ENCODE peak calls at places on chromosome 4, in five cellular contexts. One of them, this sample, is unnamed.

GRCh38 chr4:140243345-140243753 is 89.4 kb upstream of the MAML3 start:
- DNase-seq in PC-3: peak; percentile 75
- DNase-seq in fibroblast of lung: no peak
- DNase-seq in neural progenitor cell: peak; percentile 41
- DNase-seq in astrocyte: no peak
- DNase-seq in this sample: no peak

GRCh38 chr4:98686847-98687246 is 28.4 kb upstream of the TSPAN5 start:
- DNase-seq in PC-3: no peak
- DNase-seq in neural progenitor cell: no peak
- DNase-seq in fibroblast of lung: no peak
- DNase-seq in astrocyte: no peak
- DNase-seq in this sample: no peak

GRCh38 chr4:156137971-156138581 is 184.4 kb upstream of the CTSO start:
- DNase-seq in fibroblast of lung: no peak
- DNase-seq in astrocyte: no peak
- DNase-seq in PC-3: no peak
- DNase-seq in neural progenitor cell: peak; percentile 72
- DNase-seq in this sample: no peak

GRCh38 chr4:105605493-105605892 is 53.1 kb downstream of the ARHGEF38 start:
- DNase-seq in neural progenitor cell: no peak
- DNase-seq in fibroblast of lung: peak; percentile 82
- DNase-seq in PC-3: peak; percentile 9
- DNase-seq in astrocyte: peak; percentile 75
- DNase-seq in this sample: no peak

GRCh38 chr4:78671812-78672440 is 104.2 kb upstream of the BMP2K start:
- DNase-seq in PC-3: no peak
- DNase-seq in astrocyte: no peak
- DNase-seq in fibroblast of lung: no peak
- DNase-seq in neural progenitor cell: no peak
- DNase-seq in this sample: no peak

GRCh38 chr4:45679411-45679810 is 444.4 kb downstream of the GABRG1 start:
- DNase-seq in fibroblast of lung: no peak
- DNase-seq in PC-3: no peak
- DNase-seq in astrocyte: no peak
- DNase-seq in neural progenitor cell: no peak
- DNase-seq in this sample: no peak

GRCh38 chr4:103199009-103199408 is 866 bp upstream of the CENPE start:
- DNase-seq in PC-3: no peak
- DNase-seq in astrocyte: no peak
- DNase-seq in neural progenitor cell: no peak
- DNase-seq in fibroblast of lung: no peak
- DNase-seq in this sample: no peak

GRCh38 chr4:83974111-83974789 is 438.3 kb downstream of the GPAT3 start:
- DNase-seq in fibroblast of lung: no peak
- DNase-seq in PC-3: peak; percentile 76
- DNase-seq in astrocyte: no peak
- DNase-seq in neural progenitor cell: no peak
- DNase-seq in this sample: peak; percentile 66

GRCh38 chr4:108814327-108814726 is 51.5 kb upstream of the ETNPPL start:
- DNase-seq in neural progenitor cell: no peak
- DNase-seq in astrocyte: no peak
- DNase-seq in PC-3: no peak
- DNase-seq in fibroblast of lung: no peak
- DNase-seq in this sample: no peak

GRCh38 chr4:113758361-113758760 is 3.2 kb downstream of the CAMK2D start:
- DNase-seq in fibroblast of lung: no peak
- DNase-seq in PC-3: peak; percentile 42
- DNase-seq in astrocyte: peak; percentile 82
- DNase-seq in neural progenitor cell: no peak
- DNase-seq in this sample: no peak

GRCh38 chr4:15906024-15906443 is 32.5 kb downstream of the FGFBP1 start:
- DNase-seq in astrocyte: peak; percentile 68
- DNase-seq in neural progenitor cell: peak; percentile 39
- DNase-seq in fibroblast of lung: no peak
- DNase-seq in PC-3: peak; percentile 96
- DNase-seq in this sample: peak; percentile 96

GRCh38 chr4:94208268-94208667 is 603 bp downstream of the SMARCAD1 start:
- DNase-seq in PC-3: no peak
- DNase-seq in astrocyte: no peak
- DNase-seq in neural progenitor cell: no peak
- DNase-seq in fibroblast of lung: peak; percentile 6
- DNase-seq in this sample: no peak

GRCh38 chr4:26296514-26296913 is 24.3 kb upstream of the RBPJ start:
- DNase-seq in fibroblast of lung: no peak
- DNase-seq in PC-3: no peak
- DNase-seq in astrocyte: no peak
- DNase-seq in neural progenitor cell: no peak
- DNase-seq in this sample: no peak

GRCh38 chr4:83831588-83831987 is 295.7 kb downstream of the GPAT3 start:
- DNase-seq in neural progenitor cell: no peak
- DNase-seq in astrocyte: peak; percentile 37
- DNase-seq in fibroblast of lung: no peak
- DNase-seq in PC-3: no peak
- DNase-seq in this sample: no peak

GRCh38 chr4:139154952-139155557 is 22.0 kb downstream of the ELF2 start:
- DNase-seq in fibroblast of lung: no peak
- DNase-seq in astrocyte: no peak
- DNase-seq in PC-3: no peak
- DNase-seq in neural progenitor cell: no peak
- DNase-seq in this sample: no peak

GRCh38 chr4:105232374-105232773 is 85.7 kb downstream of the TET2 start:
- DNase-seq in neural progenitor cell: no peak
- DNase-seq in PC-3: no peak
- DNase-seq in fibroblast of lung: no peak
- DNase-seq in astrocyte: no peak
- DNase-seq in this sample: no peak

GRCh38 chr4:119207051-119207450 is 5.5 kb upstream of the USP53 start:
- DNase-seq in astrocyte: peak; percentile 67
- DNase-seq in neural progenitor cell: no peak
- DNase-seq in fibroblast of lung: peak; percentile 36
- DNase-seq in PC-3: no peak
- DNase-seq in this sample: no peak

GRCh38 chr4:84924439-84924838 is 42.1 kb downstream of the WDFY3 start:
- DNase-seq in astrocyte: no peak
- DNase-seq in neural progenitor cell: no peak
- DNase-seq in PC-3: peak; percentile 52
- DNase-seq in fibroblast of lung: no peak
- DNase-seq in this sample: no peak

GRCh38 chr4:127250577-127250976 is 382.2 kb upstream of the INTU start:
- DNase-seq in astrocyte: no peak
- DNase-seq in fibroblast of lung: no peak
- DNase-seq in neural progenitor cell: no peak
- DNase-seq in PC-3: no peak
- DNase-seq in this sample: no peak

GRCh38 chr4:72525938-72526337 is 43.1 kb downstream of the ADAMTS3 start:
- DNase-seq in PC-3: no peak
- DNase-seq in neural progenitor cell: no peak
- DNase-seq in astrocyte: peak; percentile 84
- DNase-seq in fibroblast of lung: peak; percentile 88
- DNase-seq in this sample: no peak

GRCh38 chr4:55216871-55217635 is 91.7 kb upstream of the KDR start:
- DNase-seq in fibroblast of lung: no peak
- DNase-seq in astrocyte: no peak
- DNase-seq in neural progenitor cell: peak; percentile 19
- DNase-seq in PC-3: peak; percentile 33
- DNase-seq in this sample: peak; percentile 3

DNA sequence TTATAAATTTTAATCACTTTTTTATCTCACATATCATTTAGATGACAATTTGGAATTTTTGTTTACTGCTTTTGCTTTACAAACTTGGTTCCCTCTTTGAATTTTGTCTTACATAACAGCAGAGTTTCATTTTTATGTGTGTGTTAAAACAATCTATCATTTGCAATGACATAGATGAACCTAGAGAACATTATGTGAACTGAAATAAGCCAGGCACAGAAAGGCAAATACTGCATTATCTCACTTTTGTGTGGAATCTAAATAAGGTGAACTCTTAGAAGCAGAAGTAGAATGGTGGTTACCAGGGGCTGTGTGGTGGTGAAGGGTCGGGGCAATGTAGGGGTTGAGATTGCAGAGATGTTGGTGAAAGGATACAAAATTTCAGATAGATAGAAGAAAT is 170.6 kb downstream of the GASK1B start:
- DNase-seq in neural progenitor cell: no peak
- DNase-seq in PC-3: no peak
- DNase-seq in astrocyte: no peak
- DNase-seq in fibroblast of lung: no peak
- DNase-seq in this sample: no peak
- H3K27ac ChIP-seq in neural progenitor cell: no peak overlapping the region
- H3K27ac ChIP-seq in PC-3: no peak overlapping the region
- H3K27ac ChIP-seq in astrocyte: no peak overlapping the region
- H3K27ac ChIP-seq in fibroblast of lung: no peak overlapping the region
- H3K27ac ChIP-seq in this sample: no peak overlapping the region

DNA sequence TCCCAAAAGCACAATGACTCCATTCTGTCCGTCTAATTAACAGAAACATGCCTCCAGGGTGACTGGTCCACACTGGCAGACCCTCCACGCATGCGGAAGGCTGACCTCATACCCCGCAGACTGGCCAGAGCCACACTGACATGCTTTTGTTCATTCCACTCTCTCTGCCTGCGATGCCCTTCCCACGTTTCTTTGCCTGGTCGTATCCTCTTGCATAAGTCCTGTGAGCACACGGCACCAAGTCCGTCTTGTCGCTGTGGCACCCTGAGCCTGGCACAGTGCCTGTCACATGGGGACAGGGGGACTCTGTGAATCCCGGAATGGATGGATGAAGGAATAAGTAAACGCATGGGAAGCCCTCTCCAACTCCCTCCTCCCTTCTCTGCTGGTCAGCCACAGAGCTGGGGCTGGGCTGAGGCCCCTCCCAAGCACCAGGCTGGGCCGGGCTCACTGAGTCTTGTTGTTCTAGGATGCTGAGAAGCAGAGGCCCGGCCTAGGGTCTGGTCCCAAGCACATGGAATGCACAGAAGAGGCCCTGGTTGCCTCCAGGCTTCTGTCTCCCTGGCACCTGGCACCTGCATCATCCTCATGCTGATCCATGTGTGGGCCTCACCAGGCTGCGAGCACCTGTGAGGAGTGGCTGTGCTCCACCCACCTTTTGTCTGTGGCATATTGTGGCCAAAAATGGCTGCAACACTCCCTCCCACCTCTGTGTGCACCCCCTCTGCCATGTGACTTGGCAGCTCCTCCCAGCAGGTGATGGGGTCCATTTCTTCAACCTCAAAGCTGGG is 38.9 kb upstream of the C4orf50 start:
- DNase-seq in fibroblast of lung: no peak
- DNase-seq in neural progenitor cell: no peak
- DNase-seq in astrocyte: no peak
- DNase-seq in PC-3: no peak
- DNase-seq in this sample: no peak
- TF ChIP-seq CTCF in fibroblast of lung: no peak
- TF ChIP-seq CTCF in neural progenitor cell: no peak
- TF ChIP-seq CTCF in astrocyte: no peak
- TF ChIP-seq CTCF in PC-3: no peak
- TF ChIP-seq CTCF in this sample: no peak

GRCh38 chr4:82786794-82787193 is 11.8 kb downstream of the SCD5 start:
- DNase-seq in PC-3: no peak
- DNase-seq in neural progenitor cell: peak; percentile 50
- DNase-seq in astrocyte: no peak
- DNase-seq in fibroblast of lung: no peak
- DNase-seq in this sample: no peak
- H3K27ac ChIP-seq in PC-3: no peak overlapping the region
- H3K27ac ChIP-seq in neural progenitor cell: no peak overlapping the region
- H3K27ac ChIP-seq in astrocyte: no peak overlapping the region
- H3K27ac ChIP-seq in fibroblast of lung: no peak overlapping the region
- H3K27ac ChIP-seq in this sample: no peak overlapping the region

GRCh38 chr4:155009288-155009687 is 199.1 kb upstream of the NPY2R start:
- DNase-seq in neural progenitor cell: no peak
- DNase-seq in astrocyte: no peak
- DNase-seq in PC-3: no peak
- DNase-seq in fibroblast of lung: no peak
- DNase-seq in this sample: no peak
- TF ChIP-seq CTCF in neural progenitor cell: no peak
- TF ChIP-seq CTCF in astrocyte: no peak
- TF ChIP-seq CTCF in PC-3: no peak
- TF ChIP-seq CTCF in fibroblast of lung: no peak
- TF ChIP-seq CTCF in this sample: no peak

This sample was measured in RWPE1.